ENCODE peak calls at places on chromosomes 12 and 14, in six cellular contexts. J is AG04450; X is GM04503; Q is neuronal stem cell; P is effector CD4-positive, alpha-beta T cell; F is GM04504. E is an unnamed sample.
A peak's percentile ranks its signal among the peaks of the same experiment; 100 is the strongest.

GRCh38 chr12:17304503-17305347 is 698.8 kb upstream of the LMO3 start:
- DNase-seq in F (no peak), X (no peak), J (no peak), P (no peak), Q (no peak), E (peak; percentile 18)

GRCh38 chr14:54652188-54652889 is 85.4 kb downstream of the SAMD4A start:
- DNase-seq in Q (peak; percentile 53), X (peak; percentile 99), J (peak; percentile 99), F (peak; percentile 98), P (no peak), E (peak; percentile 98)

GRCh38 chr12:106112094-106112822 is 26.5 kb downstream of the NUAK1 start:
- DNase-seq in P (no peak), J (no peak), X (no peak), Q (no peak), F (no peak), E (no peak)

GRCh38 chr14:50714452-50715073 is 46.5 kb upstream of the SAV1 start:
- DNase-seq in P (no peak), Q (no peak), F (peak; percentile 14), X (no peak), J (no peak), E (peak; percentile 9)

GRCh38 chr12:34390171-34390841 is 368.0 kb downstream of the ALG10 start:
- DNase-seq in P (no peak), X (no peak), F (no peak), Q (no peak), J (no peak), E (no peak)

GRCh38 chr12:11822071-11822818 is 172.8 kb downstream of the ETV6 start:
- DNase-seq in F (no peak), X (no peak), Q (peak; percentile 50), J (peak; percentile 55), P (peak; percentile 23), E (peak; percentile 51)

GRCh38 chr12:52876371-52876770 is 27.6 kb upstream of the KRT78 start:
- DNase-seq in Q (no peak), X (no peak), P (no peak), J (no peak), F (no peak), E (no peak)

GRCh38 chr12:46494424-46494823 is 121.9 kb upstream of the SLC38A2 start:
- DNase-seq in J (peak; percentile 67), X (peak; percentile 45), Q (peak; percentile 29), F (no peak), P (no peak), E (peak; percentile 74)

GRCh38 chr12:22459872-22460490 is 84.4 kb downstream of the C2CD5 start:
- DNase-seq in X (no peak), P (peak; percentile 8), J (no peak), F (peak; percentile 10), Q (peak; percentile 12), E (no peak)

GRCh38 chr14:37901978-37902377 is 305.7 kb upstream of the SSTR1 start:
- DNase-seq in F (peak; percentile 78), X (peak; percentile 70), Q (no peak), J (no peak), P (no peak), E (no peak)

GRCh38 chr14:57293851-57294837 is 25.4 kb downstream of the AP5M1 start:
- DNase-seq in Q (no peak), J (no peak), F (no peak), X (no peak), P (no peak), E (peak; percentile 8)

GRCh38 chr14:99684356-99684952 is 356 bp downstream of the CYP46A1 start:
- DNase-seq in J (no peak), F (no peak), P (no peak), Q (no peak), X (no peak), E (no peak)

GRCh38 chr14:64971890-64972785 is at the start of gene RAB15:
- DNase-seq in X (no peak), F (no peak), P (peak; percentile 21), J (no peak), Q (no peak), E (no peak)

GRCh38 chr14:68386950-68387779 is 405.7 kb downstream of the ZFP36L1 start:
- DNase-seq in X (no peak), P (no peak), F (no peak), Q (no peak), J (no peak), E (peak; percentile 69)

GRCh38 chr12:34298176-34298970 is 276.1 kb downstream of the ALG10 start:
- DNase-seq in Q (no peak), F (no peak), X (no peak), P (no peak), J (no peak), E (no peak)

GRCh38 chr12:53618340-53618739 is 7.8 kb downstream of the ATF7 start:
- DNase-seq in Q (no peak), J (no peak), F (no peak), P (no peak), X (no peak), E (no peak)

GRCh38 chr12:57896437-57897201 is 44.7 kb upstream of the ATP23 start:
- DNase-seq in F (no peak), X (no peak), J (peak; percentile 37), P (no peak), Q (peak; percentile 40), E (no peak)

GRCh38 chr12:107320031-107320928 is 226.9 kb upstream of the CRY1 start:
- DNase-seq in J (no peak), P (peak; percentile 71), F (no peak), Q (no peak), X (no peak), E (no peak)

GRCh38 chr14:103641181-103641580 is 12.2 kb downstream of the KLC1 start:
- DNase-seq in P (no peak), X (no peak), J (no peak), Q (no peak), F (no peak), E (peak; percentile 16)

GRCh38 chr12:81874166-81874565 is 115.0 kb upstream of the PPFIA2 start:
- DNase-seq in X (no peak), Q (no peak), F (no peak), J (no peak), P (no peak), E (no peak)

GRCh38 chr12:93776581-93777018 is 99.4 kb downstream of the CRADD start:
- DNase-seq in Q (no peak), J (peak; percentile 69), P (no peak), F (peak; percentile 69), X (peak; percentile 86), E (no peak)

GRCh38 chr12:48779869-48780268 is 9.0 kb downstream of the ADCY6 start:
- DNase-seq in X (no peak), P (no peak), F (no peak), Q (no peak), J (no peak), E (peak; percentile 34)

GRCh38 chr12:123131879-123132402 is 18.9 kb downstream of the PITPNM2 start:
- DNase-seq in X (no peak), F (no peak), Q (no peak), J (no peak), P (peak; percentile 36), E (no peak)

GRCh38 chr12:102527256-102527720 is 46.9 kb upstream of the IGF1 start:
- DNase-seq in X (no peak), F (no peak), P (no peak), J (peak; percentile 15), Q (no peak), E (no peak)

GRCh38 chr14:56666716-56667115 is 87.1 kb downstream of the TMEM260 start:
- DNase-seq in F (no peak), J (no peak), P (no peak), Q (no peak), X (no peak), E (peak; percentile 47)

GRCh38 chr12:52976574-52977071 is 27.7 kb downstream of the KRT18 start:
- DNase-seq in X (peak; percentile 58), P (no peak), J (peak; percentile 24), F (no peak), Q (no peak), E (no peak)